ENCODE peak calls at places on chromosomes 5 and 9, in five cellular contexts. U, G, S, N and A are unnamed samples. For H3K4me1, the result is how much of the 10 kb centered on the place peaks cover.

GRCh38 chr9:93475856-93476255 is 22.5 kb upstream of the FAM120AOS start:
- DNase-seq in G (no peak), U (no peak), N (no peak), S (no peak), A (no peak)

GRCh38 chr9:1222511-1222910 is 172.4 kb downstream of the DMRT2 start:
- DNase-seq in N (no peak), S (no peak), G (no peak), U (no peak), A (no peak)

GRCh38 chr5:170631471-170632195 is 127.8 kb downstream of the KCNIP1 start:
- DNase-seq in S (no peak), G (no peak), U (no peak), N (no peak), A (no peak)

GRCh38 chr5:40827479-40827977 is 7.5 kb downstream of the RPL37 start:
- DNase-seq in G (no peak), U (no peak), S (no peak), N (no peak), A (no peak)

GRCh38 chr9:130226112-130226511 is 39.4 kb upstream of the HMCN2 start:
- DNase-seq in G (peak), S (no peak), N (no peak), U (no peak), A (no peak)

GRCh38 chr9:94779101-94779500 is 52.6 kb downstream of the AOPEP start:
- DNase-seq in U (no peak), N (no peak), S (no peak), G (no peak), A (no peak)

GRCh38 chr9:132583584-132584304 is 1.3 kb downstream of the BARHL1 start:
- DNase-seq in U (no peak), N (no peak), G (no peak), S (no peak), A (no peak)

GRCh38 chr5:16143361-16144049 is 36.1 kb downstream of the MARCHF11 start:
- DNase-seq in S (no peak), N (no peak), G (no peak), U (no peak), A (no peak)

GRCh38 chr9:70073756-70074155 is 30.1 kb downstream of the MAMDC2 start:
- DNase-seq in N (peak), U (no peak), S (no peak), G (no peak), A (no peak)

GRCh38 chr5:76402251-76402879 is 720 bp upstream of the IQGAP2 start:
- DNase-seq in U (peak), G (peak), N (no peak), S (no peak), A (peak)

GRCh38 chr5:42840279-42840678 is 28.6 kb upstream of the SELENOP start:
- DNase-seq in S (no peak), N (peak), G (peak), U (no peak), A (peak)

GRCh38 chr5:57831942-57832341 is 349.3 kb upstream of the ACTBL2 start:
- DNase-seq in U (no peak), N (no peak), S (no peak), G (no peak), A (no peak)

GRCh38 chr5:151183451-151184245 is 26.1 kb upstream of the ANXA6 start:
- DNase-seq in N (no peak), S (no peak), G (no peak), U (no peak), A (no peak)

GRCh38 chr9:14419302-14419937 is 105.5 kb upstream of the NFIB start:
- DNase-seq in N (no peak), S (no peak), G (no peak), U (no peak), A (no peak)

GRCh38 chr5:137630972-137631370 is 104.9 kb downstream of the KLHL3 start:
- DNase-seq in G (no peak), N (no peak), U (no peak), S (no peak), A (no peak)

GRCh38 chr5:176132471-176133288 is 105.5 kb upstream of the SIMC1 start:
- DNase-seq in N (no peak), G (peak), S (no peak), U (no peak), A (no peak)
- H3K4me3 ChIP-seq in N (no peak), G (no peak), S (peak), U (no peak), A (no peak)

GRCh38 chr9:88871669-88872068 is 119.6 kb upstream of the S1PR3 start:
- DNase-seq in G (no peak), U (no peak), S (no peak), N (no peak), A (no peak)

GRCh38 chr9:88874391-88874790 is 116.9 kb upstream of the S1PR3 start:
- DNase-seq in G (no peak), N (no peak), U (no peak), S (no peak), A (no peak)

GRCh38 chr9:88872171-88872946 is 118.9 kb upstream of the S1PR3 start:
- DNase-seq in S (no peak), G (no peak), U (no peak), N (no peak), A (no peak)

GRCh38 chr9:88873635-88874034 is 117.6 kb upstream of the S1PR3 start:
- DNase-seq in G (no peak), N (no peak), S (no peak), U (no peak), A (no peak)

GRCh38 chr9:88875394-88875793 is 115.9 kb upstream of the S1PR3 start:
- DNase-seq in U (no peak), N (no peak), S (no peak), G (no peak), A (no peak)
- H3K4me1 ChIP-seq in U (under half), N (under half), S (under half), G (under half), A (under half)

GRCh38 chr9:136324501-136325300 is 2.6 kb upstream of the GPSM1 start:
- DNase-seq in U (no peak), S (no peak), G (peak), N (no peak), A (peak)
- H3K27ac ChIP-seq in U (no peak), S (no peak), G (no peak), N (no peak), A (no peak)

GRCh38 chr9:122226142-122226757 is 2.5 kb downstream of the LHX6 start:
- DNase-seq in U (no peak), S (no peak), G (peak), N (no peak), A (no peak)
- H3K4me3 ChIP-seq in U (no peak), S (no peak), G (no peak), N (no peak), A (no peak)

GRCh38 chr9:110029422-110029814 is 178.5 kb downstream of the C9orf152 start:
- DNase-seq in N (peak), G (no peak), U (no peak), S (no peak), A (no peak)
- H3K4me1 ChIP-seq in N (under half), G (under half), U (under half), S (under half), A (under half)

GRCh38 chr9:87613265-87614111 is 112.4 kb upstream of the CTSL start:
- DNase-seq in G (no peak), S (no peak), N (no peak), U (no peak), A (no peak)
- H3K27ac ChIP-seq in G (no peak), S (no peak), N (no peak), U (no peak), A (peak)

GRCh38 chr5:73450672-73451217 is 2.2 kb upstream of the FOXD1 start:
- DNase-seq in G (no peak), N (no peak), S (no peak), U (no peak), A (no peak)
- H3K4me3 ChIP-seq in G (no peak), N (no peak), S (peak), U (no peak), A (no peak)

GRCh38 chr9:110641350-110641749 is 27.2 kb upstream of the MUSK start:
- DNase-seq in G (no peak), U (no peak), S (no peak), N (no peak), A (no peak)

GRCh38 chr9:110635589-110635988 is 33.0 kb upstream of the MUSK start:
- DNase-seq in N (no peak), G (no peak), S (no peak), U (no peak), A (no peak)

GRCh38 chr9:110638381-110638954 is 30.1 kb upstream of the MUSK start:
- DNase-seq in S (no peak), N (no peak), G (no peak), U (no peak), A (no peak)

DNA sequence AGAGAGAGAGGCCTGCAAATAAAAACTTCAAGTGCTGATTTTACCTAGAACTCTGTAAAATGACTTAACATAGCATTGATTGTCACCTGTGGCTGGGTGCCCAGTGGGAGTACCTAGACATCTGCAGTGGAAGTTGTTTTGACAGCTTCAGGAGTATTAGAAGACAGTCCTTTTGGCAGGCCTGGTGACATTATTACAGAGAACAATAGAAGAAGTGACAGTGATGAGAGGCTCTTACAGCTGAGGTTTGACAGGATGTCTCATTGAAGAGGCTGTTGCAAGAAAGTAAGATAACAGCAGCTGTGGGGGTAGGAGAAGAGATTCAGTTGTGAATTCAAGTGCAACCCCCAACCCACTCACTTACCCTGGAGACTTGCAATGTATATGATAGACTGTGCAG is 27.9 kb upstream of the MUSK start:
- DNase-seq in U (no peak), S (no peak), G (no peak), N (no peak), A (no peak)
- H3K4me1 ChIP-seq in U (under half), S (under half), G (under half), N (under half), A (under half)

GRCh38 chr9:72636621-72637020 is 115.2 kb downstream of the TMC1 start:
- DNase-seq in N (no peak), S (no peak), G (no peak), U (no peak), A (no peak)
- H3K27ac ChIP-seq in N (no peak), S (no peak), G (no peak), U (no peak), A (no peak)

DNA sequence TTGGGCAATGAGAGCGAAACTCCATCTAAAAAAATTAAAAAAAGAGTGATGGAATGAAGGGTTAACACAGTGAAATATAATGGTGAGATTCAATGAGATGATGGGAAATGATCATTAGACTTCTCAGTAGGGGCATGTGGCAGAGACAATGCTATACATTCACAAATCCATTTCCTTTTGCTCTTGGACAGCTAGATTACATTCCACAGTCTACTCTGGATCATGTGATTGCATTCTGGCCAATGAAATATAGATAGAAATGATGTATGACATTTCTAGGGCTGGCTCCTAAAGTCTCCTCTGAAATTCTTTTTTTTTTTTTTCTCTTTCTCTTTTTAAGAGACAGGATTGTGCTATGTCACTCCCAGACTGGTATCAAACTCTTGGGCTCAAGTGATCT is 3.8 kb upstream of the GALT start:
- DNase-seq in S (no peak), G (no peak), U (no peak), N (no peak), A (no peak)
- H3K4me3 ChIP-seq in S (no peak), G (no peak), U (no peak), N (no peak), A (no peak)